ENCODE peak calls at places on chromosomes 1 and 21, in nine cellular contexts. W is heart right ventricle, P is fibroblast of the aortic adventitia, M is OCI-LY7, Z is SK-N-SH, I is pancreas, H is K562, X is upper lobe of right lung, N is lower lobe of right lung. Q is an unnamed sample.

GRCh38 chr1:76054357-76054756 is 20.2 kb upstream of the ST6GALNAC3 start:
- DNase-seq in X (no peak), W (no peak), M (no peak), Z (peak), I (no peak), N (no peak), P (no peak), H (no peak), Q (no peak)

GRCh38 chr21:34520769-34521508 is 8.9 kb upstream of the KCNE1 start:
- DNase-seq in I (no peak), X (no peak), M (no peak), H (no peak), W (no peak), Z (no peak), N (peak), P (no peak), Q (no peak)

GRCh38 chr1:156143765-156144489 is 9.5 kb upstream of the SEMA4A start:
- DNase-seq in I (no peak), P (peak), H (no peak), N (no peak), X (no peak), M (no peak), Z (no peak), W (no peak), Q (peak)

GRCh38 chr1:10399487-10399917 is 638 bp downstream of the PGD start:
- DNase-seq in I (no peak), M (peak), X (peak), N (peak), H (no peak), Z (no peak), P (peak), W (peak), Q (peak)

GRCh38 chr1:169604781-169605560 is 18.7 kb upstream of the F5 start:
- DNase-seq in X (peak), P (no peak), N (peak), M (no peak), I (no peak), Z (no peak), H (no peak), W (no peak), Q (no peak)

GRCh38 chr21:34724857-34725195 is 56.0 kb downstream of the CLIC6 start:
- DNase-seq in N (no peak), Z (no peak), M (no peak), H (no peak), X (no peak), I (no peak), P (peak), W (no peak), Q (no peak)

GRCh38 chr1:205786599-205786998 is 11.3 kb upstream of the RAB29 start:
- DNase-seq in H (no peak), I (no peak), W (no peak), X (no peak), Z (no peak), P (no peak), N (no peak), M (no peak), Q (no peak)

GRCh38 chr1:223001653-223002634 is 141.1 kb downstream of the TLR5 start:
- DNase-seq in X (no peak), W (no peak), P (peak), I (no peak), M (no peak), N (no peak), H (no peak), Z (no peak), Q (no peak)

GRCh38 chr21:41881051-41881450 is 1.9 kb upstream of the PRDM15 start:
- DNase-seq in Z (no peak), P (no peak), M (no peak), N (no peak), W (no peak), X (no peak), H (no peak), I (no peak), Q (no peak)

GRCh38 chr1:32099426-32099825 is 8.4 kb upstream of the KPNA6 start:
- DNase-seq in Z (no peak), W (no peak), P (no peak), X (no peak), N (no peak), M (no peak), H (no peak), I (no peak), Q (no peak)

GRCh38 chr21:18041012-18041411 is 203.6 kb upstream of the CHODL start:
- DNase-seq in M (peak), P (no peak), W (no peak), H (no peak), X (no peak), N (no peak), Z (peak), I (no peak), Q (peak)

GRCh38 chr1:38138498-38139233 is 92.1 kb upstream of the POU3F1 start:
- DNase-seq in H (no peak), W (peak), X (peak), Z (no peak), I (peak), N (peak), P (peak), M (no peak), Q (peak)
- TF ChIP-seq CTCF in H (no peak), W (peak), X (peak), Z (peak), I (peak), N (peak), P (peak), M (no peak), Q (no peak)

DNA sequence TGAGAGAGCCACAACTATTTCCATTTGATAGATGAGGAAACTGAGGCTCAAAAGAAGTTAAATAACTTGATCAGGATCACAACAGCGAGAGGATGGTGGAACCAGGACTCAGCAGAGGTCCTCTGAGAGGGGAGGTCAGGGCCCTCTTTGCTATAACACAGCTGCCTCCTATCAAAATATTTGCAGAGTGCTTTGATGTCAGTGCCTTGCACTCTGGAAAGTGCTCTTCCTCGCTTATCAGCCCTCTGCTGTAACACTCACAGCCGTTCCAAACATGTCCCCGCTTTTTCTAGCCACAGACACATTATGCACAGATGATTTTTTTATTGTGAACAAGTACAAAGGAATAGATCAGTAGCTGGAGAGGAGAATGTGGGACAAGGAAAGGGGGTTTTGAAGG is 71.8 kb upstream of the ARHGAP29 start:
- DNase-seq in I (no peak), Z (no peak), P (no peak), X (no peak), W (no peak), N (no peak), H (no peak), M (no peak), Q (no peak)
- H3K4me3 ChIP-seq in I (no peak), Z (no peak), P (no peak), X (no peak), W (no peak), N (no peak), H (no peak), M (no peak), Q (no peak)

GRCh38 chr1:30601316-30602085 is 121.9 kb downstream of the MATN1 start:
- DNase-seq in X (peak), N (no peak), Z (no peak), P (no peak), M (no peak), H (no peak), W (no peak), I (no peak), Q (no peak)
- TF ChIP-seq CTCF in X (no peak), N (no peak), Z (no peak), P (no peak), M (no peak), H (peak), W (no peak), I (no peak), Q (no peak)

DNA sequence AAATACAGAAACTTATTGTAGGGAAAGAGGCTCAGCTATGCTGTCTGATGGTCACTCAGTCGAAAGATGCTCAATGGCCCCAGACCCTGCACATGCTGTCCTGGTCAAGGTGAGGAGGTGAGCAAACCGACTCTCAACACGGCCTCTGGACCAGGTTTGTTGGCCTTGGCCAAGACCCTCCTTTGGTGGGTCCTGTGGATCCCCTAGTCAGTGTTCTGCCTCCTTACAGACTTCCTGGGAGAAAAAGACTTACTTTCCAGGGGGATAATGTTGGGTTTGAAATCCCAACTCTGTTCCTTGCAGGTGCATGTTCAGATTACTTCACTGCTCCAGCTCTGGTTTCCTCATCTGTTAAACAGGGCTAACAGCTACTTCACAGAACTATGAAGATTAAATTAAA is 53.8 kb downstream of the FAM78B start:
- DNase-seq in Z (no peak), N (no peak), I (no peak), P (no peak), H (no peak), M (no peak), X (no peak), W (no peak), Q (no peak)
- H3K4me3 ChIP-seq in Z (no peak), N (no peak), I (no peak), P (no peak), H (no peak), M (no peak), X (no peak), W (no peak), Q (no peak)

GRCh38 chr1:246200225-246200624 is 306.9 kb downstream of the SMYD3 start:
- DNase-seq in H (no peak), I (no peak), N (no peak), X (no peak), P (no peak), W (no peak), Z (no peak), M (no peak), Q (peak)

GRCh38 chr1:246198141-246198820 is 308.8 kb downstream of the SMYD3 start:
- DNase-seq in H (no peak), Z (no peak), W (no peak), N (no peak), I (no peak), P (no peak), M (no peak), X (no peak), Q (peak)

GRCh38 chr1:246200738-246201137 is 306.3 kb downstream of the SMYD3 start:
- DNase-seq in P (no peak), H (no peak), N (no peak), W (no peak), Z (no peak), M (no peak), X (no peak), I (no peak), Q (no peak)

GRCh38 chr1:246199086-246199485 is 308.0 kb downstream of the SMYD3 start:
- DNase-seq in H (no peak), M (no peak), I (no peak), Z (no peak), W (no peak), P (no peak), X (no peak), N (no peak), Q (peak)

GRCh38 chr1:246203180-246203579 is 303.9 kb downstream of the SMYD3 start:
- DNase-seq in M (no peak), W (no peak), I (no peak), H (no peak), N (no peak), X (no peak), P (no peak), Z (no peak), Q (no peak)
- TF ChIP-seq CTCF in M (no peak), W (no peak), I (no peak), H (peak), N (no peak), X (no peak), P (no peak), Z (no peak), Q (no peak)

GRCh38 chr1:188590641-188591040 is 1761.9 kb downstream of the PLA2G4A start:
- DNase-seq in X (no peak), W (no peak), N (no peak), H (no peak), P (no peak), M (no peak), I (no peak), Z (no peak), Q (no peak)
- H3K4me3 ChIP-seq in X (no peak), W (no peak), N (no peak), H (no peak), P (no peak), M (no peak), I (no peak), Z (no peak), Q (no peak)

GRCh38 chr1:202238914-202239313 is 45.3 kb downstream of the LGR6 start:
- DNase-seq in M (no peak), P (no peak), X (no peak), I (no peak), H (no peak), Z (no peak), N (no peak), W (no peak), Q (no peak)

GRCh38 chr1:202234331-202235002 is 40.9 kb downstream of the LGR6 start:
- DNase-seq in I (no peak), W (no peak), N (no peak), M (no peak), H (no peak), Z (no peak), X (no peak), P (peak), Q (peak)

GRCh38 chr1:202235003-202235660 is 41.5 kb downstream of the LGR6 start:
- DNase-seq in X (no peak), M (no peak), W (no peak), Z (no peak), H (no peak), I (no peak), P (no peak), N (no peak), Q (no peak)

GRCh38 chr1:202235856-202236837 is 42.5 kb downstream of the LGR6 start:
- DNase-seq in M (peak), I (peak), Z (peak), P (peak), X (peak), W (peak), H (peak), N (peak), Q (peak)

GRCh38 chr1:202237052-202237451 is 43.5 kb downstream of the LGR6 start:
- DNase-seq in P (no peak), X (peak), W (no peak), H (peak), I (peak), M (peak), Z (peak), N (no peak), Q (peak)
- TF ChIP-seq CTCF in P (peak), X (peak), W (peak), H (peak), I (peak), M (peak), Z (peak), N (peak), Q (peak)

GRCh38 chr1:115338457-115338820 is 390 bp upstream of the NGF start:
- DNase-seq in W (no peak), M (no peak), Z (no peak), P (no peak), N (no peak), X (peak), H (no peak), I (no peak), Q (no peak)
- H3K4me3 ChIP-seq in W (peak), M (no peak), Z (peak), P (peak), N (peak), X (peak), H (no peak), I (no peak), Q (no peak)

GRCh38 chr1:59013928-59014279 is 230.1 kb upstream of the JUN start:
- DNase-seq in H (no peak), Z (no peak), W (no peak), P (no peak), I (no peak), X (no peak), M (no peak), N (no peak), Q (no peak)
- TF ChIP-seq CTCF in H (no peak), Z (no peak), W (no peak), P (no peak), I (no peak), X (no peak), M (no peak), N (no peak), Q (no peak)

Q was measured in fibroblast of villous mesenchyme.